ENCODE peak calls at places on chromosome 15, in four cellular contexts. One of them, this sample, is unnamed.

GRCh38 chr15:78709263-78709882 is 68.4 kb upstream of the CHRNB4 start:
- DNase-seq in SK-N-DZ: peak; percentile 88
- DNase-seq in lower leg skin: peak; percentile 92
- DNase-seq in GM13976: peak; percentile 71
- DNase-seq in this sample: peak; percentile 76

GRCh38 chr15:62299541-62299940 is 134.5 kb upstream of the C2CD4B start:
- DNase-seq in SK-N-DZ: no peak
- DNase-seq in lower leg skin: no peak
- DNase-seq in GM13976: no peak
- DNase-seq in this sample: no peak

GRCh38 chr15:41284425-41285177 is 47.8 kb downstream of the OIP5 start:
- DNase-seq in SK-N-DZ: peak; percentile 35
- DNase-seq in lower leg skin: peak; percentile 75
- DNase-seq in GM13976: no peak
- DNase-seq in this sample: peak; percentile 15

GRCh38 chr15:64092864-64093626 is 593 bp downstream of the CIAO2A start:
- DNase-seq in SK-N-DZ: peak; percentile 68
- DNase-seq in lower leg skin: no peak
- DNase-seq in GM13976: peak; percentile 58
- DNase-seq in this sample: peak; percentile 45

GRCh38 chr15:47037003-47037402 is 680.3 kb upstream of the SEMA6D start:
- DNase-seq in SK-N-DZ: no peak
- DNase-seq in lower leg skin: no peak
- DNase-seq in GM13976: no peak
- DNase-seq in this sample: no peak

GRCh38 chr15:64443747-64444621 is 16.4 kb upstream of the ZNF609 start:
- DNase-seq in SK-N-DZ: no peak
- DNase-seq in lower leg skin: no peak
- DNase-seq in GM13976: peak; percentile 70
- DNase-seq in this sample: no peak

GRCh38 chr15:100783760-100784492 is 95.7 kb upstream of the ALDH1A3 start:
- DNase-seq in SK-N-DZ: no peak
- DNase-seq in lower leg skin: peak; percentile 78
- DNase-seq in GM13976: no peak
- DNase-seq in this sample: no peak

GRCh38 chr15:75836953-75837321 is 6.3 kb upstream of the UBE2Q2 start:
- DNase-seq in SK-N-DZ: no peak
- DNase-seq in lower leg skin: peak; percentile 85
- DNase-seq in GM13976: peak; percentile 48
- DNase-seq in this sample: no peak

GRCh38 chr15:72488558-72488957 is 14.4 kb downstream of the ARIH1 start:
- DNase-seq in SK-N-DZ: no peak
- DNase-seq in lower leg skin: no peak
- DNase-seq in GM13976: no peak
- DNase-seq in this sample: no peak

GRCh38 chr15:62962101-62962995 is 80.2 kb upstream of the TPM1 start:
- DNase-seq in SK-N-DZ: no peak
- DNase-seq in lower leg skin: no peak
- DNase-seq in GM13976: no peak
- DNase-seq in this sample: no peak

GRCh38 chr15:35298509-35298908 is 213.4 kb upstream of the NANOGP8 start:
- DNase-seq in SK-N-DZ: no peak
- DNase-seq in lower leg skin: no peak
- DNase-seq in GM13976: no peak
- DNase-seq in this sample: no peak

GRCh38 chr15:101201411-101202174 is 50.3 kb downstream of the CHSY1 start:
- DNase-seq in SK-N-DZ: peak; percentile 79
- DNase-seq in lower leg skin: peak; percentile 98
- DNase-seq in GM13976: no peak
- DNase-seq in this sample: no peak

GRCh38 chr15:79811406-79812405 is 85.1 kb downstream of the MTHFS start:
- DNase-seq in SK-N-DZ: no peak
- DNase-seq in lower leg skin: peak; percentile 88
- DNase-seq in GM13976: no peak
- DNase-seq in this sample: no peak

GRCh38 chr15:66942649-66943390 is 122.6 kb upstream of the SMAD3 start:
- DNase-seq in SK-N-DZ: no peak
- DNase-seq in lower leg skin: peak; percentile 56
- DNase-seq in GM13976: no peak
- DNase-seq in this sample: no peak

GRCh38 chr15:92073044-92073785 is 219.7 kb downstream of the SLCO3A1 start:
- DNase-seq in SK-N-DZ: no peak
- DNase-seq in lower leg skin: no peak
- DNase-seq in GM13976: no peak
- DNase-seq in this sample: no peak

GRCh38 chr15:74957301-74958035 is 896 bp upstream of the RPP25 start:
- DNase-seq in SK-N-DZ: peak; percentile 47
- DNase-seq in lower leg skin: peak; percentile 93
- DNase-seq in GM13976: peak; percentile 46
- DNase-seq in this sample: no peak

GRCh38 chr15:47355759-47356158 is 361.5 kb upstream of the SEMA6D start:
- DNase-seq in SK-N-DZ: no peak
- DNase-seq in lower leg skin: no peak
- DNase-seq in GM13976: no peak
- DNase-seq in this sample: no peak

GRCh38 chr15:63510548-63510940 is 6.2 kb downstream of the USP3 start:
- DNase-seq in SK-N-DZ: no peak
- DNase-seq in lower leg skin: no peak
- DNase-seq in GM13976: no peak
- DNase-seq in this sample: no peak

GRCh38 chr15:95556866-95557225 is 773.7 kb upstream of the NR2F2 start:
- DNase-seq in SK-N-DZ: no peak
- DNase-seq in lower leg skin: no peak
- DNase-seq in GM13976: no peak
- DNase-seq in this sample: no peak

GRCh38 chr15:59013246-59013645 is 25.8 kb downstream of the RNF111 start:
- DNase-seq in SK-N-DZ: no peak
- DNase-seq in lower leg skin: no peak
- DNase-seq in GM13976: no peak
- DNase-seq in this sample: no peak

GRCh38 chr15:69225355-69226027 is 65.1 kb downstream of the GLCE start:
- DNase-seq in SK-N-DZ: peak; percentile 26
- DNase-seq in lower leg skin: no peak
- DNase-seq in GM13976: no peak
- DNase-seq in this sample: no peak

GRCh38 chr15:65055201-65055870 is 10.1 kb downstream of the SLC51B start:
- DNase-seq in SK-N-DZ: no peak
- DNase-seq in lower leg skin: peak; percentile 83
- DNase-seq in GM13976: no peak
- DNase-seq in this sample: no peak

GRCh38 chr15:94306700-94307650 is 75.6 kb downstream of the MCTP2 start:
- DNase-seq in SK-N-DZ: no peak
- DNase-seq in lower leg skin: no peak
- DNase-seq in GM13976: peak; percentile 60
- DNase-seq in this sample: peak; percentile 73

GRCh38 chr15:69860316-69860715 is 237.4 kb downstream of the TLE3 start:
- DNase-seq in SK-N-DZ: peak; percentile 70
- DNase-seq in lower leg skin: no peak
- DNase-seq in GM13976: no peak
- DNase-seq in this sample: no peak

GRCh38 chr15:75425966-75426500 is 25.5 kb downstream of the SIN3A start:
- DNase-seq in SK-N-DZ: no peak
- DNase-seq in lower leg skin: no peak
- DNase-seq in GM13976: no peak
- DNase-seq in this sample: no peak

GRCh38 chr15:70867911-70868467 is 14.0 kb upstream of the LARP6 start:
- DNase-seq in SK-N-DZ: no peak
- DNase-seq in lower leg skin: no peak
- DNase-seq in GM13976: no peak
- DNase-seq in this sample: no peak

GRCh38 chr15:58474741-58475323 is 43.0 kb downstream of the LIPC start:
- DNase-seq in SK-N-DZ: no peak
- DNase-seq in lower leg skin: no peak
- DNase-seq in GM13976: no peak
- DNase-seq in this sample: no peak

GRCh38 chr15:99180287-99180962 is 69.0 kb downstream of the TTC23 start:
- DNase-seq in SK-N-DZ: no peak
- DNase-seq in lower leg skin: no peak
- DNase-seq in GM13976: no peak
- DNase-seq in this sample: no peak